ENCODE peak calls at places on chromosome 22, in seven cellular contexts. N is upper lobe of right lung, L is fibroblast of lung, W is spleen, S is breast epithelium, K is mammary epithelial cell, U is kidney. V is an unnamed sample. For H3K4me1, the result is how much of the 10 kb centered on the place peaks cover.

GRCh38 chr22:50207383-50208031 is 6.7 kb downstream of the SELENOO start:
- DNase-seq in U (peak), N (no peak), L (no peak), S (no peak), W (peak), K (no peak), V (peak)

GRCh38 chr22:24819941-24820461 is 14.0 kb downstream of the SGSM1 start:
- DNase-seq in U (no peak), L (no peak), W (no peak), S (no peak), N (peak), K (no peak), V (peak)

GRCh38 chr22:50313021-50313420 is 5.6 kb upstream of the PLXNB2 start:
- DNase-seq in N (no peak), S (no peak), K (no peak), W (no peak), L (no peak), U (peak), V (peak)

GRCh38 chr22:20552450-20552894 is 45.1 kb downstream of the MED15 start:
- DNase-seq in U (peak), S (no peak), L (no peak), N (no peak), K (no peak), W (peak), V (no peak)

GRCh38 chr22:31911565-31912401 is 32.6 kb upstream of the YWHAH start:
- DNase-seq in W (no peak), S (no peak), L (no peak), N (no peak), K (no peak), U (peak), V (no peak)

GRCh38 chr22:38881464-38881871 is 9.5 kb upstream of the CBX6 start:
- DNase-seq in K (no peak), N (no peak), L (peak), U (no peak), S (no peak), W (no peak), V (no peak)

GRCh38 chr22:29079218-29079901 is 6.5 kb downstream of the KREMEN1 start:
- DNase-seq in W (no peak), S (no peak), K (no peak), N (no peak), U (no peak), L (peak), V (no peak)

GRCh38 chr22:48953103-48953720 is 874.5 kb downstream of the BRD1 start:
- DNase-seq in U (no peak), K (no peak), N (peak), S (no peak), L (no peak), W (peak), V (no peak)

GRCh38 chr22:36417281-36417686 is 29.5 kb upstream of the MYH9 start:
- DNase-seq in U (no peak), W (no peak), N (peak), K (peak), S (peak), L (peak), V (peak)

GRCh38 chr22:49848690-49849160 is 4.9 kb upstream of the ZBED4 start:
- DNase-seq in S (peak), K (no peak), U (peak), N (peak), W (peak), L (no peak), V (no peak)

GRCh38 chr22:19943665-19944026 is 2.0 kb upstream of the TXNRD2 start:
- DNase-seq in L (peak), W (no peak), N (peak), S (no peak), U (peak), K (no peak), V (no peak)

GRCh38 chr22:19990609-19991394 is 25.8 kb downstream of the ARVCF start:
- DNase-seq in K (no peak), U (peak), S (no peak), L (no peak), W (no peak), N (no peak), V (no peak)

GRCh38 chr22:27801616-27802388 is at the start of gene MN1:
- DNase-seq in S (no peak), N (peak), W (no peak), K (peak), U (peak), L (peak), V (no peak)

GRCh38 chr22:44913198-44913983 is 96.4 kb downstream of the PHF21B start:
- DNase-seq in L (no peak), K (no peak), S (peak), N (peak), W (peak), U (peak), V (peak)

GRCh38 chr22:16933274-16933923 is 74.6 kb downstream of the GAB4 start:
- DNase-seq in K (peak), N (no peak), W (no peak), U (no peak), S (no peak), L (no peak), V (no peak)

GRCh38 chr22:48906177-48906835 is 921.4 kb downstream of the BRD1 start:
- DNase-seq in N (peak), L (no peak), W (no peak), U (no peak), S (no peak), K (no peak), V (no peak)

GRCh38 chr22:21972293-21972779 is 10.3 kb downstream of the TOP3B start:
- DNase-seq in W (no peak), K (no peak), U (no peak), N (no peak), S (no peak), L (no peak), V (no peak)

GRCh38 chr22:36587289-36588154 is 58.6 kb upstream of the EIF3D start:
- DNase-seq in L (peak), K (no peak), S (no peak), W (peak), U (peak), N (no peak), V (no peak)

GRCh38 chr22:30521368-30522156 is 16.1 kb upstream of the SEC14L4 start:
- DNase-seq in L (no peak), W (no peak), S (no peak), N (no peak), K (no peak), U (peak), V (no peak)

GRCh38 chr22:31122532-31123291 is at the start of gene INPP5J:
- DNase-seq in N (peak), W (peak), K (peak), S (no peak), U (peak), L (peak), V (peak)

GRCh38 chr22:44133161-44133560 is 47.6 kb upstream of the PARVG start:
- DNase-seq in W (no peak), K (no peak), S (no peak), U (no peak), L (peak), N (no peak), V (no peak)

GRCh38 chr22:47450876-47451475 is 688.5 kb downstream of the TBC1D22A start:
- DNase-seq in W (no peak), S (no peak), U (no peak), K (no peak), L (no peak), N (no peak), V (no peak)

GRCh38 chr22:47449508-47450270 is 687.2 kb downstream of the TBC1D22A start:
- DNase-seq in N (no peak), U (no peak), K (no peak), L (no peak), W (no peak), S (no peak), V (peak)

GRCh38 chr22:47453049-47453448 is 690.6 kb downstream of the TBC1D22A start:
- DNase-seq in U (no peak), N (no peak), W (no peak), K (no peak), S (no peak), L (no peak), V (no peak)

GRCh38 chr22:47448231-47449035 is 686.0 kb downstream of the TBC1D22A start:
- DNase-seq in S (no peak), N (no peak), L (no peak), W (no peak), K (no peak), U (peak), V (no peak)

DNA sequence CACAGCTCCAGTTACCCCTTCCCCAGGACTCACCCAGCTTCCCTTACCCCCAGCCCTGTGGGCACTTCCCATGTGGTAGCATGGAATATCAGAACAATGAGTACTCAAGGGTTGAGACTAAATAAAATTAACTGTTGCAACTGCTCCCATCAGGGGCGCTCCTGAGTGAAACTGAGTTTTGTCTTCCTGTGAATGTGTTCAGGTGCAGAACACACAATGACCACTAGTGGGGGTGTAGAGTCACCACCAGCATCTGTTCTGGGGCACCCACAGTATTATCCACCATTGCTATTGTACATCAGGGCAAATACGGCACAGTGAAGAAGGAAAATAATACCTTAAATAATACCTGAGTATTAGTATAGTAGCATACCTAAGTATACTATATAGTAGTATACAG is 689.7 kb downstream of the TBC1D22A start:
- DNase-seq in U (no peak), K (no peak), N (no peak), W (no peak), L (no peak), S (no peak), V (no peak)
- TF ChIP-seq CTCF in U (no peak), K (no peak), N (peak), W (peak), L (peak), S (no peak), V (peak)

GRCh38 chr22:41523464-41524221 is 20.6 kb downstream of the POLR3H start:
- DNase-seq in L (peak), K (no peak), W (peak), U (peak), N (no peak), S (no peak), V (no peak)

GRCh38 chr22:41524809-41525449 is 19.3 kb downstream of the POLR3H start:
- DNase-seq in U (peak), N (no peak), S (no peak), L (no peak), K (no peak), W (peak), V (no peak)

GRCh38 chr22:41524283-41524682 is 20.0 kb downstream of the POLR3H start:
- DNase-seq in U (peak), L (no peak), W (no peak), K (no peak), N (peak), S (peak), V (no peak)

GRCh38 chr22:41521166-41521565 is 23.1 kb downstream of the POLR3H start:
- DNase-seq in N (no peak), U (no peak), K (no peak), S (no peak), W (no peak), L (no peak), V (no peak)

DNA sequence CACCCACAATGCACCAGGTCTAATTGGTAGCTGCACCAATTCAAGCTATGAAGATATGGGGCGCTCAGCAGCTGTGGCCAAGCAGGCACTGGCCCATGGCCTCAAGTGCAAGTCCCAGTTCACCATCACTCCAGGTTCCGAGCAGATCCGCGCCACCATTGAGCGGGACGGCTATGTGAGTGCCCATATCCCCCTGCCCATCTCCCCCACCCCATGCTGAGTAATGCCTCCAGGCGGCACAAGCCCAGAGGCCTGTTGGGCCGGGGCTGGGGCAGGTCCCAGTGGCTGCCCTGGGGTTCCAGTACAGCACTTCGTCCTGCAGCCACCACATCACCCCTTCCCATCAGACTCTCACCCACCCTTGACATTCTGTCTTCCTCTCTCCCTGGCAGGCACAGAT is 21.5 kb downstream of the POLR3H start:
- DNase-seq in N (no peak), K (no peak), L (no peak), W (no peak), S (no peak), U (no peak), V (no peak)
- H3K4me1 ChIP-seq in N (under half), K (under half), L (under half), W (under half), S (under half), U (under half), V (under half)

GRCh38 chr22:26512149-26512793 is at the start of gene TFIP11:
- DNase-seq in K (peak), W (peak), L (peak), U (peak), S (peak), N (peak), V (peak)
- TF ChIP-seq CTCF in K (peak), W (no peak), L (no peak), U (no peak), S (no peak), N (no peak), V (no peak)

GRCh38 chr22:23193882-23194281 is 13.6 kb downstream of the BCR start:
- DNase-seq in L (peak), K (no peak), N (no peak), U (peak), S (no peak), W (no peak), V (no peak)
- H3K4me1 ChIP-seq in L (under half), K (under half), N (under half), U (under half), S (under half), W (under half), V (under half)

GRCh38 chr22:42686756-42687491 is 33.7 kb downstream of the A4GALT start:
- DNase-seq in L (no peak), W (no peak), N (no peak), K (no peak), U (peak), S (no peak), V (peak)
- TF ChIP-seq CTCF in L (no peak), W (no peak), N (no peak), K (no peak), U (no peak), S (no peak), V (no peak)

DNA sequence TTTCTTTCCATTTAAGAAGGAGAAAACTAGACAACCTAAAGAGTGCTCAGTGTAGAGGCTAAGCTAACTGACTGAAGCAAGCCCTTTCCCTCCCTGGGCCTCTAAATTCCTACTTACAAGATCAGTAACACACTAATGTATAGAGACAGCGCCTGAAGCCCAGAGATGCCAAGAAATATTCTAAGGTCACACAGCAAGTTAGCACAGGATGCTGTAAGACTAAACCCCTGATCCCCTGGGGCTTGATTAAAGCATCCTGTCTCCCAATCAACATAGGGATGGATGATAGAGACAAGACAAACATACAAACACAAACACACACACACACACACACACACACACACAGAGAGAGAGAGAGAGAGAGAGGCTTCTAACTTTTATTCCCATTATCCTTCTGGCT is 5.6 kb downstream of the LARGE1 start:
- DNase-seq in K (no peak), U (no peak), S (no peak), N (no peak), L (no peak), W (no peak), V (no peak)
- H3K4me1 ChIP-seq in K (under half), U (under half), S (under half), N (under half), L (under half), W (under half), V (under half)

GRCh38 chr22:47168900-47169800 is 406.7 kb downstream of the TBC1D22A start:
- DNase-seq in K (no peak), S (peak), N (peak), W (peak), L (peak), U (peak), V (peak)
- TF ChIP-seq CTCF in K (no peak), S (no peak), N (peak), W (no peak), L (peak), U (peak), V (no peak)